ENCODE peak calls at places on chromosome 22, in six cellular contexts. G is adipocyte, C is left ventricle myocardium inferior, V is BE2C, E is GM23248, H is osteoblast. I is an unnamed sample. For H3K4me1, the result is how much of the 10 kb centered on the place peaks cover.

GRCh38 chr22:28015676-28016601 is 96.9 kb upstream of the PITPNB start:
- DNase-seq in H (peak), G (no peak), C (peak), E (no peak), V (peak), I (peak)

GRCh38 chr22:38416621-38417251 is 38.3 kb downstream of the KCNJ4 start:
- DNase-seq in C (no peak), E (no peak), V (no peak), H (peak), G (no peak), I (no peak)

GRCh38 chr22:40758390-40758789 is 60.8 kb downstream of the SLC25A17 start:
- DNase-seq in H (no peak), G (no peak), C (no peak), E (no peak), V (no peak), I (no peak)

GRCh38 chr22:22843848-22844247 is 43.8 kb upstream of the IGLL5 start:
- DNase-seq in V (no peak), E (no peak), G (no peak), H (no peak), C (no peak), I (no peak)

GRCh38 chr22:38298312-38299000 is 18.8 kb downstream of the CSNK1E start:
- DNase-seq in E (peak), V (peak), G (no peak), H (peak), C (no peak), I (no peak)

GRCh38 chr22:39297490-39298193 is 21.8 kb downstream of the RPL3 start:
- DNase-seq in C (no peak), H (peak), V (no peak), G (no peak), E (no peak), I (no peak)

GRCh38 chr22:46829140-46829891 is 66.9 kb downstream of the TBC1D22A start:
- DNase-seq in G (peak), E (peak), H (peak), V (no peak), C (no peak), I (no peak)

GRCh38 chr22:26416670-26417270 is 12.3 kb upstream of the ASPHD2 start:
- DNase-seq in E (peak), H (peak), C (no peak), V (no peak), G (peak), I (no peak)

GRCh38 chr22:29916007-29916544 is 33.1 kb downstream of the MTMR3 start:
- DNase-seq in C (no peak), V (no peak), H (no peak), G (peak), E (no peak), I (no peak)

GRCh38 chr22:40224702-40225101 is 47.0 kb downstream of the TNRC6B start:
- DNase-seq in G (no peak), E (no peak), H (no peak), V (no peak), C (no peak), I (no peak)

GRCh38 chr22:29476116-29476515 is 3.9 kb upstream of the NEFH start:
- DNase-seq in V (no peak), G (peak), H (no peak), E (no peak), C (no peak), I (no peak)

GRCh38 chr22:42376721-42377177 is 55.5 kb downstream of the NFAM1 start:
- DNase-seq in V (peak), G (peak), C (peak), E (peak), H (no peak), I (peak)

GRCh38 chr22:32509045-32509444 is 34.4 kb downstream of the FBXO7 start:
- DNase-seq in E (no peak), V (no peak), G (no peak), C (no peak), H (no peak), I (no peak)

GRCh38 chr22:32901925-32902324 is 100.4 kb downstream of the TIMP3 start:
- DNase-seq in C (no peak), G (no peak), H (no peak), V (no peak), E (no peak), I (no peak)

GRCh38 chr22:46674367-46674781 is 54.2 kb downstream of the GRAMD4 start:
- DNase-seq in H (no peak), E (no peak), V (no peak), G (no peak), C (peak), I (peak)

GRCh38 chr22:27987557-27987956 is 68.5 kb upstream of the PITPNB start:
- DNase-seq in G (peak), E (peak), H (peak), V (no peak), C (no peak), I (no peak)

GRCh38 chr22:22201185-22201924 is 43.2 kb upstream of the VPREB1 start:
- DNase-seq in G (no peak), E (peak), C (peak), V (peak), H (peak), I (no peak)

GRCh38 chr22:46538816-46539163 is 1.4 kb upstream of the CELSR1 start:
- DNase-seq in C (peak), H (peak), E (peak), G (peak), V (no peak), I (no peak)

GRCh38 chr22:48093981-48094380 is 1331.5 kb downstream of the TBC1D22A start:
- DNase-seq in V (no peak), C (no peak), H (no peak), E (no peak), G (no peak), I (no peak)

GRCh38 chr22:44381761-44382454 is 69.2 kb upstream of the SHISAL1 start:
- DNase-seq in G (no peak), V (no peak), H (peak), E (no peak), C (no peak), I (peak)

GRCh38 chr22:43876866-43877509 is 14.7 kb upstream of the SULT4A1 start:
- DNase-seq in E (no peak), C (no peak), H (peak), V (peak), G (no peak), I (peak)

GRCh38 chr22:42799462-42800405 is 57.3 kb downstream of the ARFGAP3 start:
- DNase-seq in V (no peak), C (no peak), H (no peak), E (peak), G (no peak), I (no peak)

GRCh38 chr22:31828739-31829138 is 74.9 kb downstream of the DEPDC5 start:
- DNase-seq in E (no peak), H (no peak), C (no peak), G (no peak), V (no peak), I (no peak)

GRCh38 chr22:42179616-42180015 is 49.0 kb upstream of the CYP2D6 start:
- DNase-seq in C (no peak), V (no peak), H (peak), E (peak), G (peak), I (no peak)

GRCh38 chr22:20946080-20946986 is 20.7 kb upstream of the AIFM3 start:
- DNase-seq in G (peak), E (peak), C (no peak), H (peak), V (no peak), I (no peak)

GRCh38 chr22:29691636-29692326 is 28.0 kb upstream of the CABP7 start:
- DNase-seq in V (no peak), H (no peak), G (no peak), E (no peak), C (no peak), I (no peak)

GRCh38 chr22:22161924-22162851 is 82.4 kb upstream of the VPREB1 start:
- DNase-seq in C (no peak), G (no peak), E (no peak), H (no peak), V (no peak), I (no peak)

GRCh38 chr22:25919452-25919851 is 177.5 kb downstream of the MYO18B start:
- DNase-seq in G (no peak), C (no peak), V (no peak), E (no peak), H (no peak), I (no peak)

GRCh38 chr22:21012446-21013407 is 2.2 kb upstream of the P2RX6 start:
- DNase-seq in H (peak), C (no peak), E (no peak), V (peak), G (no peak), I (no peak)

GRCh38 chr22:48837341-48837935 is 990.2 kb downstream of the BRD1 start:
- DNase-seq in C (no peak), G (no peak), V (no peak), E (peak), H (no peak), I (no peak)

GRCh38 chr22:47298017-47298820 is 535.8 kb downstream of the TBC1D22A start:
- DNase-seq in G (no peak), E (no peak), H (peak), V (no peak), C (no peak), I (no peak)

GRCh38 chr22:45225732-45226560 is 14.7 kb downstream of the KIAA0930 start:
- DNase-seq in H (peak), V (no peak), G (peak), E (peak), C (no peak), I (peak)

GRCh38 chr22:42944409-42944808 is 70.5 kb downstream of the PACSIN2 start:
- DNase-seq in G (no peak), H (no peak), C (no peak), E (no peak), V (no peak), I (no peak)

GRCh38 chr22:40128989-40129388 is 48.7 kb upstream of the TNRC6B start:
- DNase-seq in G (no peak), V (no peak), E (no peak), H (no peak), C (no peak), I (no peak)

GRCh38 chr22:19110064-19110458 is 12.2 kb downstream of the DGCR2 start:
- DNase-seq in H (no peak), E (no peak), G (no peak), C (no peak), V (no peak), I (no peak)

GRCh38 chr22:19113429-19113828 is 8.8 kb downstream of the DGCR2 start:
- DNase-seq in V (no peak), E (no peak), C (no peak), H (no peak), G (no peak), I (no peak)

GRCh38 chr22:19111584-19111983 is 10.6 kb downstream of the DGCR2 start:
- DNase-seq in E (no peak), H (no peak), G (no peak), V (no peak), C (no peak), I (no peak)

GRCh38 chr22:19109198-19110063 is 12.8 kb downstream of the DGCR2 start:
- DNase-seq in H (no peak), G (peak), V (no peak), C (no peak), E (peak), I (peak)

GRCh38 chr22:19111140-19111539 is 11.1 kb downstream of the DGCR2 start:
- DNase-seq in C (no peak), G (no peak), E (no peak), V (no peak), H (no peak), I (no peak)
- H3K4me1 ChIP-seq in C (half or more), G (under half), E (under half), V (under half), H (under half), I (under half)

DNA sequence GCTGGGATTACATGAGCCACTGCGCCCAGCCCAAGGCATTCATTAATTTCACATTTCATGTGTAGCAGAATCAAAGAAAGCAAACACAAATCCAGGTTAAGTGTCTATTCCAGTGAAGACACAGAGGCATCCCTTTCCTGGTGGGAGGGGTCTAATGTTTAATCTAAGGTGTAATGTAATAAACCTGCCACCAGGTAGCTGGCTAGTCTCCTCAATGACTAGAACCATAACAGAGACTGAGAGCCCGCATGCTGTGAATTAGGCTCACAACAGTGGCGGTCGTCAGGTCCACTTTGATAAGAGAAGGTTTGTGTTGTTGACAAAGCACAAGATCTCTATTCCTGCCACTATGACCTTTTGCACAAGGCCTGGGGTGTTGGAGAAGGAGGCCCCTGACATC is 64.2 kb upstream of the ADA2 start:
- DNase-seq in V (no peak), G (no peak), H (no peak), E (no peak), C (no peak), I (peak)
- H3K4me1 ChIP-seq in V (under half), G (under half), H (under half), E (under half), C (under half), I (under half)

GRCh38 chr22:49954354-49954753 is 6.2 kb upstream of the PIM3 start:
- DNase-seq in E (no peak), C (peak), H (no peak), V (no peak), G (no peak), I (peak)
- H3K4me1 ChIP-seq in E (under half), C (half or more), H (under half), V (under half), G (half or more), I (under half)

DNA sequence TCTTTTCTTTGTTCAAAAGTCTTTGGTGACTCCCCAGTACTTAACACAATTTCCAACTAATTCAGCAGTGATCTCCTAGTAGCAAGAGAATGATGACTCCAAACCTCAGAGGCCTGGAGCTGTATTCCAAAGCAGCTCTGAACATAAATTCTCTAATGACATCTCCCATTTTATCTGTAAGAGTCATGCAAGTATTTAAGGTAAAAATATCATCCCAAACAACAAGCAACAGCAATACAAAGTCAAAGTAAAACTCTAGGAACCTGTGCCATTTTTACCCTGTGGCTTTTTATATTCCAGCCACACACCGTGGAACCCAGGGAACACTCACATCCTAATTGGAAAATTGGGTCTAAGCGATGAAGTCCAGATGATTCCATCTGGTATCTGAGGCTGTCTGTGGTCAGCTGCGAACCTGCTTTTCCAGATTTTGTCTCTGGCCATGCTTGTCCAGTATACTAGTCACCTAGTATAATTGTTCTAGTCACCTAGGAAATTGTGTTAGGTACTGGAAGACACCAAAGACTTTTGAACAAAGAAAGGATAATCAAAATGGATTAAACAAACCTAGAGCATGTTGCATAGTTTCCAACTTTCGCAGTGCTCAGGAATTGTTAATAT is 92.3 kb upstream of the SLC25A18 start:
- DNase-seq in H (no peak), V (no peak), G (no peak), C (no peak), E (no peak), I (no peak)
- H3K4me1 ChIP-seq in H (under half), V (under half), G (under half), C (under half), E (under half), I (under half)

GRCh38 chr22:36464715-36465231 is 16.7 kb downstream of the TXN2 start:
- DNase-seq in G (no peak), E (no peak), H (no peak), C (no peak), V (no peak), I (no peak)

GRCh38 chr22:36460202-36460601 is 21.2 kb downstream of the TXN2 start:
- DNase-seq in H (no peak), E (no peak), C (no peak), V (no peak), G (no peak), I (no peak)

GRCh38 chr22:36462475-36462790 is 19.0 kb downstream of the TXN2 start:
- DNase-seq in E (no peak), G (no peak), H (no peak), C (no peak), V (no peak), I (no peak)

GRCh38 chr22:36463783-36464184 is 17.7 kb downstream of the TXN2 start:
- DNase-seq in E (no peak), V (no peak), G (no peak), H (no peak), C (peak), I (peak)

DNA sequence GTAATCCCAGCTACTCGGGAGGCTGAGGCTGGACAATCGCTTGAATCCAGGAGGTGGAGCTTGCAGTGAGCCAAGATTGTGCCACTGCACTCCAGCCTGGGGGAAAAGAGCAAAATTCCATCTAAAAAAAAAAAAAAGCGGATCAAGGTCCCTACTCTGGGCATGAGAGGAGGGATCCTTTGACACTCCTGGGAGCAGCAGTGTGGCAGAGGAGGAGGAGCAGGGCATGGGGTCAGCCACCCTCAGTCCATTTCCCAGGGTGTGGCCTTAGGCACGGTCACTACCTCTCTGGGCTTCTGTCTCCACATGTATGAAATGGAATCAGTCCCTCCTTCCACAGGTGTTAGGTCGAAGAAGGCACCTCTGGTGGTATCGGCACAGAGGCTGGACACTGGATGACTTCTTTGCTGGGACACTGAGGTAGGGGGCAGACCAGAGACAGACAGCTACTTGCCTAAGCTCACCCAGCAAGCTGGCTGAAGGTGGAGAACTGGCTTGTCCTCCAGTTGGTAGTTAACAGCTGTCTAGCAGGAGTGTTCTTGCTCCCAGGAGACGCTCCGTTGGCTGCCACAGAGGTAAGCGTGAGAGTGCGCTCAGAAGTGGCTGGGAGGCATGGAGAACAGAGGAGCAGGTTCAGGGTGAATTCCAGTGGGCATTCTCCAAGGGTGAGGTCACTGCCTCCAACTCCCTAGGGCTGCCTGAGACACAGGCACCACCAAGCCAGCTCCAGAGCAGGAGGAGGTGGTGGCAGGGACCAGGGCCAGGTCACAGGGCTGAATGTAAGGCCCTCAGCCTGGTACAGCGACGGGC is 19.6 kb downstream of the TXN2 start:
- DNase-seq in H (peak), E (peak), V (peak), G (peak), C (peak), I (peak)
- H3K4me1 ChIP-seq in H (under half), E (under half), V (under half), G (under half), C (half or more), I (under half)